ENCODE peak calls at places on chromosomes 12 and 14, in seven cellular contexts. H, F, M, D, Q, X and U are unnamed samples.

GRCh38 chr12:11486623-11487444 is 91.5 kb upstream of the PRB2 start:
- DNase-seq in Q (peak), D (peak), H (peak), F (peak), X (peak), M (peak), U (peak)

GRCh38 chr12:95114766-95115450 is 41.5 kb upstream of the NR2C1 start:
- DNase-seq in H (peak), X (no peak), M (no peak), Q (no peak), F (no peak), D (peak), U (no peak)

GRCh38 chr14:74518221-74518620 is 24.7 kb downstream of the ISCA2 start:
- DNase-seq in Q (peak), F (no peak), D (no peak), X (no peak), H (no peak), M (no peak), U (no peak)

GRCh38 chr14:104688755-104689619 is at the start of gene INF2:
- DNase-seq in D (peak), F (peak), X (peak), H (peak), M (peak), Q (peak), U (no peak)

GRCh38 chr14:65958664-65959562 is 527.3 kb upstream of the CCDC196 start:
- DNase-seq in F (no peak), D (peak), H (peak), M (peak), X (no peak), Q (no peak), U (no peak)

GRCh38 chr14:103385994-103386491 is 828 bp downstream of the MARK3 start:
- DNase-seq in D (peak), M (peak), F (peak), H (peak), X (peak), Q (peak), U (peak)

GRCh38 chr14:65164068-65164824 is 61.9 kb upstream of the MAX start:
- DNase-seq in X (no peak), M (peak), F (no peak), H (peak), D (peak), Q (no peak), U (no peak)

GRCh38 chr14:22829661-22830328 is at the start of gene MRPL52:
- DNase-seq in F (peak), H (peak), D (peak), Q (peak), M (peak), X (peak), U (peak)

GRCh38 chr12:12779529-12779928 is 5.9 kb upstream of the APOLD1 start:
- DNase-seq in X (no peak), H (peak), M (peak), D (peak), Q (no peak), F (no peak), U (no peak)

GRCh38 chr12:67222302-67222701 is 46.9 kb upstream of the CAND1 start:
- DNase-seq in X (no peak), D (peak), F (no peak), Q (no peak), M (peak), H (peak), U (no peak)

GRCh38 chr12:14902465-14902864 is 16.8 kb upstream of the MGP start:
- DNase-seq in F (no peak), M (peak), D (no peak), X (no peak), H (peak), Q (no peak), U (no peak)

GRCh38 chr12:41287500-41287899 is 99.4 kb downstream of the PDZRN4 start:
- DNase-seq in D (no peak), H (no peak), F (no peak), M (no peak), Q (no peak), X (no peak), U (no peak)

GRCh38 chr14:49975286-49975685 is 82.4 kb downstream of the ARF6 start:
- DNase-seq in Q (no peak), X (no peak), M (no peak), H (peak), D (peak), F (no peak), U (no peak)

GRCh38 chr12:62581288-62582064 is 114.8 kb downstream of the MON2 start:
- DNase-seq in Q (no peak), F (no peak), M (peak), X (no peak), H (peak), D (peak), U (no peak)

GRCh38 chr12:95723693-95724384 is 66.7 kb downstream of the NTN4 start:
- DNase-seq in H (no peak), X (no peak), D (no peak), M (peak), F (no peak), Q (no peak), U (no peak)

GRCh38 chr14:104798300-104799238 is 2.3 kb upstream of the ZBTB42 start:
- DNase-seq in X (no peak), H (no peak), Q (no peak), M (no peak), D (no peak), F (no peak), U (no peak)

DNA sequence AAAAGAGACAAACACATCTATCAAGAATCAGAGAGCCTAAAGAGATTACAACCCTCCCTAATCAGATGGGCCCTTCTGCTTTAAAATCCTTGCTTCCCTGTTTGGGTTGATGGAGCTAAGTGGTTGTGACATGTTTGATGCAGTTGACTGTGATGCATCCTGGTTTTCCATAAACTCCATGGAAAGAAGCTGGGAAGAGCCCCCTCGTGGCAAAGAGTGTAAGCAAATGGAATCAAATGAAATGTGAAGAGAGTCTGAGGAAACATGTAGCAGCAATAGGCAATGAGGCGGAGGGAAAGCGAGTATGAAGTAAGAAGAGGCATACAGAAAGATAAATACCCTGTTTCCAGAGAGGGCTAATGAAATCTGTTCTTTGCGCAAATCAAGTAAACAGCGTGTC is 70.4 kb upstream of the SLCO1C1 start:
- DNase-seq in D (peak), Q (no peak), M (peak), H (peak), X (no peak), F (no peak), U (no peak)
- TF ChIP-seq CTCF in D (peak), Q (no peak), M (peak), H (peak), X (no peak), F (no peak), U (no peak)

GRCh38 chr12:57455374-57456144 is 452 bp downstream of the INHBE start:
- DNase-seq in F (no peak), D (no peak), Q (no peak), H (no peak), M (no peak), X (no peak), U (no peak)
- H3K4me3 ChIP-seq in F (no peak), D (no peak), Q (no peak), H (no peak), M (no peak), X (no peak), U (no peak)

DNA sequence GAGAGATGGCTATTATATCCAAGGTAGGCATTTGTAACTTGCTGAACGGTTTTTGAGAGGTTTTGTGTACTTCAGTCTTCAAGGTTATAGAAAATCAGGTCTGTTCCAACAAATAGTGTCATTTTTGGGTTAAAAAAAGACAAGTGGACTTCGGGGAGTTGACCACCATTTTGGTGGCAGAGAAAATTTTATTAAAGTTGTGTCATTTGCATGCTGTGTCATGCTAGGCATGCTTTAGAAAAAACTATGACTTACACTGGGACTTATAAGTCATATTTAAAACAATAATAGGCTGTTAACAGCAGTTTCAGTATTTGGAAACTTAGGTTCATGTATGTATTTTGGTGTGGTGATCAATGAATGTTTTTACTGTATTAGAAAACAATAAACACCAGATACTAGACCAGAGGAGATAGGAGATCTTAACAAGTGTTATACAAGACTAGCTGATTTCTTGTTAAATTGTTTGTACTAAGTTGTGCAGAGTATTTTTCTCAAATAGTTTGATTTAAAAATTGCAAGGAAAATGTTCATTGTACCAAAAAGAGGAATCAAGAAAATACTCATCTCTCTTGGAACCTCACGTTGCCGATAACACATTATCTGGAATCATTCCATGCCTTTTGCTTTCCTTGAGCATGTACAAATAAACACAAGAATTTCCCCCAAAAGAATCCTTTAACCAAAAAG is 1.4 kb downstream of the RAN start:
- DNase-seq in M (no peak), F (no peak), D (no peak), Q (no peak), H (no peak), X (no peak), U (no peak)
- H3K27ac ChIP-seq in M (peak), F (no peak), D (peak), Q (no peak), H (peak), X (no peak), U (no peak)

GRCh38 chr14:92895352-92895878 is 27.5 kb upstream of the CHGA start:
- DNase-seq in H (no peak), X (no peak), F (no peak), M (no peak), D (no peak), Q (no peak), U (no peak)

GRCh38 chr14:92898732-92899131 is 24.2 kb upstream of the CHGA start:
- DNase-seq in M (no peak), H (no peak), Q (no peak), X (no peak), F (no peak), D (no peak), U (no peak)

GRCh38 chr14:92902191-92902590 is 20.8 kb upstream of the CHGA start:
- DNase-seq in X (no peak), Q (no peak), F (no peak), M (no peak), D (no peak), H (no peak), U (no peak)

GRCh38 chr14:92900660-92901059 is 22.3 kb upstream of the CHGA start:
- DNase-seq in F (no peak), Q (no peak), H (no peak), D (peak), X (no peak), M (no peak), U (no peak)

DNA sequence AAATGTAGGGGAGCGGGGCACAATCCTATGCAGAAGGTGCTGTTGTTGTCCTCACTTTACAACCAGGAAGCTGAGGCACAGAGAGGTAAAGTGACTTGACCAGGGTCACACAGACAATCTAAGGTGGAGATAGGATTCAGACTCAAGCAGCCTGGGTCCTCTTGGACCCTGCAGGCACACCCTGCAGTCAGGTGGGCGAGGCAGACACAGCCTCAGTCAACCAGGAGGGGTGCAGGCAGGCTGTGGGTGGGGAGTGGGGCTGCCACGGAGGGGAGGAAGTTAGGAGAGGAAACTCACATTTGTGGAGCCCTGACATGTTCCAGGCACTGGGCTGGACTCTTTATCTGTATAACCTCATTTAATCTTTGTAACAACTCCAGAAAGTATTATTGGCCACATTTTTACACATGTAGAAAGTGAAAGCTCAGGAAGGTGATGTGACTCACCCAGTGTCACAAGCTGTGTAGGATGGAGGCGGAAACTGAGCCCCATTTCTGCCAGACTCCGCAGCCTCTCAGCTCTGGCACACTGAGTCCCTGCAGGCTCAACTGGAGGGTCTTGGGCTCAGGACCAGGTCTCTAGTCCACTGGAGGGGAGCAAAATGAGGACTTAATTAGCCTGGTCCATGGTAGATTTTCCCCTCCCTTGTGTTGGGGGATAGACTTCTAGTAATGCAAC is 24.9 kb upstream of the CHGA start:
- DNase-seq in Q (no peak), F (no peak), H (no peak), X (no peak), D (peak), M (no peak), U (no peak)
- TF ChIP-seq CTCF in Q (no peak), F (no peak), H (no peak), X (no peak), D (no peak), M (no peak), U (no peak)

DNA sequence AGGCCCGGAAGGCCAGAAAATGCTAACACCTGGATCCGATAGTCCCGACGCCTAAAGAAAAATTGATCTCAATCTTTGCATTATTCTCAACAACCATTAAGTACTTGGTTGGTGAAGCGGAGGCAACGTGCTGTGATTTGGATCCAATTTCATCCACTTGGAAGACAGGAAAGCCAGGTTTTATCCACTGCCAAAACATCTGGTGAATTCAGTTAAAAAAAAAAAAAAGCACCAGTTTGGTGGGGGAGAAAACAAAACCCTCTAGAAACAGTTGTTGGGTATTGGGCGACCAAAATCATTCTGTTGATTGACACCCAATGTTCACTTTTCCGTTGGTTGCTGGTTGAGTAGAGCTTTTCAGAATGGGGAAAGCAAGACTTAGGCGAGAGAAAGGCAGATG is 41.8 kb upstream of the MED13L start:
- DNase-seq in F (no peak), M (no peak), H (peak), X (no peak), D (peak), Q (no peak), U (no peak)
- H3K4me3 ChIP-seq in F (no peak), M (no peak), H (no peak), X (no peak), D (peak), Q (no peak), U (peak)